ENCODE peak calls at places on chromosomes 1 and 21, in four cellular contexts. One of them, this sample, is unnamed.

GRCh38 chr1:145962157-145963102 is 1.9 kb downstream of the ANKRD34A start:
- DNase-seq in stimulated activated CD4-positive, alpha-beta T cell treated with anti-CD3 and anti-CD28 coated beads, Interleukin-12 subunit alpha, Interleukin-12 subunit beta, amount 100 ng/mL, for 48 hours: no peak
- DNase-seq in naive thymus-derived CD8-positive, alpha-beta T cell: no peak
- DNase-seq in activated gamma-delta T cell: peak; percentile 36
- DNase-seq in this sample: no peak

GRCh38 chr21:42541174-42541573 is 27.5 kb downstream of the SLC37A1 start:
- DNase-seq in stimulated activated CD4-positive, alpha-beta T cell treated with anti-CD3 and anti-CD28 coated beads, Interleukin-12 subunit alpha, Interleukin-12 subunit beta, amount 100 ng/mL, for 48 hours: no peak
- DNase-seq in naive thymus-derived CD8-positive, alpha-beta T cell: no peak
- DNase-seq in activated gamma-delta T cell: no peak
- DNase-seq in this sample: no peak

GRCh38 chr1:176693697-176694329 is 230.8 kb downstream of the PAPPA2 start:
- DNase-seq in activated gamma-delta T cell: no peak
- DNase-seq in stimulated activated CD4-positive, alpha-beta T cell treated with anti-CD3 and anti-CD28 coated beads, Interleukin-12 subunit alpha, Interleukin-12 subunit beta, amount 100 ng/mL, for 48 hours: no peak
- DNase-seq in naive thymus-derived CD8-positive, alpha-beta T cell: no peak
- DNase-seq in this sample: no peak

GRCh38 chr1:86502721-86503430 is 34.1 kb downstream of the CLCA1 start:
- DNase-seq in stimulated activated CD4-positive, alpha-beta T cell treated with anti-CD3 and anti-CD28 coated beads, Interleukin-12 subunit alpha, Interleukin-12 subunit beta, amount 100 ng/mL, for 48 hours: no peak
- DNase-seq in naive thymus-derived CD8-positive, alpha-beta T cell: no peak
- DNase-seq in activated gamma-delta T cell: no peak
- DNase-seq in this sample: no peak

GRCh38 chr21:44455524-44456206 is 355 bp downstream of the LRRC3 start:
- DNase-seq in naive thymus-derived CD8-positive, alpha-beta T cell: no peak
- DNase-seq in stimulated activated CD4-positive, alpha-beta T cell treated with anti-CD3 and anti-CD28 coated beads, Interleukin-12 subunit alpha, Interleukin-12 subunit beta, amount 100 ng/mL, for 48 hours: no peak
- DNase-seq in activated gamma-delta T cell: no peak
- DNase-seq in this sample: no peak

GRCh38 chr1:208159542-208160258 is 84.5 kb downstream of the PLXNA2 start:
- DNase-seq in naive thymus-derived CD8-positive, alpha-beta T cell: no peak
- DNase-seq in activated gamma-delta T cell: no peak
- DNase-seq in stimulated activated CD4-positive, alpha-beta T cell treated with anti-CD3 and anti-CD28 coated beads, Interleukin-12 subunit alpha, Interleukin-12 subunit beta, amount 100 ng/mL, for 48 hours: no peak
- DNase-seq in this sample: peak; percentile 10

GRCh38 chr1:96220644-96221043 is 500.9 kb upstream of the PTBP2 start:
- DNase-seq in activated gamma-delta T cell: no peak
- DNase-seq in stimulated activated CD4-positive, alpha-beta T cell treated with anti-CD3 and anti-CD28 coated beads, Interleukin-12 subunit alpha, Interleukin-12 subunit beta, amount 100 ng/mL, for 48 hours: no peak
- DNase-seq in naive thymus-derived CD8-positive, alpha-beta T cell: no peak
- DNase-seq in this sample: no peak

GRCh38 chr1:6472391-6472790 is 6.4 kb upstream of the TNFRSF25 start:
- DNase-seq in naive thymus-derived CD8-positive, alpha-beta T cell: no peak
- DNase-seq in stimulated activated CD4-positive, alpha-beta T cell treated with anti-CD3 and anti-CD28 coated beads, Interleukin-12 subunit alpha, Interleukin-12 subunit beta, amount 100 ng/mL, for 48 hours: no peak
- DNase-seq in activated gamma-delta T cell: no peak
- DNase-seq in this sample: no peak

GRCh38 chr1:108072294-108072693 is 107.3 kb upstream of the VAV3 start:
- DNase-seq in activated gamma-delta T cell: no peak
- DNase-seq in naive thymus-derived CD8-positive, alpha-beta T cell: no peak
- DNase-seq in stimulated activated CD4-positive, alpha-beta T cell treated with anti-CD3 and anti-CD28 coated beads, Interleukin-12 subunit alpha, Interleukin-12 subunit beta, amount 100 ng/mL, for 48 hours: no peak
- DNase-seq in this sample: no peak

GRCh38 chr1:53332833-53333232 is 5.0 kb upstream of the LRP8 start:
- DNase-seq in stimulated activated CD4-positive, alpha-beta T cell treated with anti-CD3 and anti-CD28 coated beads, Interleukin-12 subunit alpha, Interleukin-12 subunit beta, amount 100 ng/mL, for 48 hours: no peak
- DNase-seq in activated gamma-delta T cell: no peak
- DNase-seq in naive thymus-derived CD8-positive, alpha-beta T cell: no peak
- DNase-seq in this sample: no peak

This sample was measured in CD8-positive, alpha-beta memory T cell.